ENCODE peak calls at places on chromosomes 11 and 22, in four cellular contexts. C is hepatocyte, G is SJSA1, Y is endodermal cell. W is an unnamed sample. For H3K36me3, the result is how much of the 10 kb centered on the place peaks cover.

GRCh38 chr11:30553521-30554110 is 32.5 kb downstream of the MPPED2 start:
- DNase-seq in G (no peak), C (no peak), Y (no peak), W (no peak)

GRCh38 chr22:25758316-25758715 is 16.3 kb downstream of the MYO18B start:
- DNase-seq in C (no peak), G (no peak), Y (no peak), W (no peak)

GRCh38 chr22:47197735-47198500 is 435.5 kb downstream of the TBC1D22A start:
- DNase-seq in C (no peak), G (peak), Y (peak), W (no peak)

GRCh38 chr11:73201888-73202810 is 15.9 kb upstream of the P2RY2 start:
- DNase-seq in G (no peak), Y (peak), C (no peak), W (no peak)

GRCh38 chr22:47452184-47452583 is 689.7 kb downstream of the TBC1D22A start:
- DNase-seq in G (no peak), C (no peak), Y (peak), W (no peak)

GRCh38 chr11:8810331-8811301 is 100.4 kb upstream of the AKIP1 start:
- DNase-seq in G (peak), C (peak), Y (peak), W (peak)

GRCh38 chr11:57458410-57459111 is 1.8 kb upstream of the RTN4RL2 start:
- DNase-seq in C (peak), G (no peak), Y (peak), W (peak)

GRCh38 chr22:39414886-39415285 is 15.3 kb downstream of the TAB1 start:
- DNase-seq in G (no peak), Y (no peak), C (no peak), W (no peak)

GRCh38 chr11:77672276-77672675 is 34.7 kb upstream of the CLNS1A start:
- DNase-seq in Y (no peak), C (peak), G (no peak), W (peak)
- H3K36me3 ChIP-seq in Y (half or more), C (under half), G (under half), W (under half)

GRCh38 chr11:122781378-122782040 is 56.8 kb upstream of the CRTAM start:
- DNase-seq in Y (peak), C (peak), G (peak), W (peak)
- H3K36me3 ChIP-seq in Y (under half), C (under half), G (under half), W (under half)

DNA sequence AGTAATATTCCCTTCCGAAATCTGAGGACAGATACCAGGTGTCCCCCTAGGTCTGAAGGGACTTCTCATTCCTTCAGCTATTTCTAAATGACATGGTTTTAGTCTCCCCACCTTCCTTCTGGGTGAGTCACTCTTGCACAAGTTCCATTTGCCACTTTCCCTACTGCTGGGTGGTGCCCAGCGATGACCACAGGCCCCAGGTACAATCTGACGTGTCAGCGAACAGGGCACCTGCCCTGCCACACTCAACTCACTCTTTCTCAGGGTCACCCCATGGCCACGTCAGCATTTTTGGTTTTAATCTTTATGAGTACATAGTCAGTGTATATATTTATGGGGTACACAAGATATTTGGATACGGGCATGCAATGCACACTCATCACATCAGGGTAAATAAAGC is 17.2 kb downstream of the POU2AF1 start:
- DNase-seq in C (no peak), G (no peak), Y (no peak), W (no peak)
- H3K36me3 ChIP-seq in C (under half), G (under half), Y (under half), W (under half)

DNA sequence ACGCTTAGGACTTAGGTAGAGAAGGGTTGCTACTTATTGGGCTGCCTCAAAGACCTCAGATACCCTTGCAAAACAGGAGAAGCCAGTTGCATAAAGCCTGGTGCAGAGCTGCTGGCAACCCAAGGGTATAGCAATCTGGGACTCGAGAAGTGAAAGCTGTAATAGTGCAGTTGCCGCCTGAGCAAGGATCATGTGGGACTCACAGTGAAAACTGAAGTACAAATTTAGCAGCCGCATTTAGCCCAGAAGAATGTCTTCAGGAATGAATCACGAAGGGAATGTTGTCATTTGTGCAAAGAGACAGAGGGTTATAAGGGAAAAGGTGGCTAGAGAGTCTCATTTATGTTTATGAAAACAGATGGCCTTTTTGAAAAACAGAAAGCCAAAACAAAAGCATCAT is 267.2 kb downstream of the TENM4 start:
- DNase-seq in C (peak), Y (peak), G (no peak), W (no peak)
- H3K36me3 ChIP-seq in C (under half), Y (under half), G (under half), W (under half)

GRCh38 chr11:66706989-66707388 is 22.0 kb downstream of the SPTBN2 start:
- DNase-seq in G (no peak), Y (no peak), C (no peak), W (no peak)

GRCh38 chr11:66707486-66707885 is 21.5 kb downstream of the SPTBN2 start:
- DNase-seq in Y (no peak), G (no peak), C (no peak), W (no peak)

GRCh38 chr11:66705587-66706335 is 23.3 kb downstream of the SPTBN2 start:
- DNase-seq in Y (no peak), C (no peak), G (no peak), W (no peak)

GRCh38 chr11:66708701-66709100 is 20.3 kb downstream of the SPTBN2 start:
- DNase-seq in Y (no peak), C (no peak), G (no peak), W (no peak)

GRCh38 chr11:66708026-66708579 is 20.9 kb downstream of the SPTBN2 start:
- DNase-seq in Y (no peak), G (no peak), C (no peak), W (no peak)
- H3K36me3 ChIP-seq in Y (under half), G (under half), C (under half), W (under half)

DNA sequence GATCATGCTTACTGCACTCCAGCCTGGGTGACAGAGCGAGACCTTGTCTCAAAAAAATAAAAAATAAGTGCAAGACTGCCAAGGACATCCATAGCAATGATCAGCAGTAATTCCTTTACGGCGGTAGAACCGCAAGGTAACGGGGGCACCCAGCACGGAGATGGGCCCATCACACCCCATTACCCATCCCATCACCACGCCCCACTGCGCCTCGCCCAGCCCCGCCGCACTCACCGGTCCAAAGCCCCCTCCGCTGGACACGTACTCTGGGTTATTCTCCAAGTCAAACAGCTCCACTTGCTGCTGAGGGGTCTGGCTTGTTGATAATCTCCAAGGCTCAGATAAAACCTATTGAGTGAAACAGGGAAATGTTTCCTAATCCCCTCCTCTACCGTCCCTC is 8.7 kb upstream of the TESMIN start:
- DNase-seq in C (no peak), Y (no peak), G (no peak), W (no peak)
- H3K36me3 ChIP-seq in C (under half), Y (under half), G (half or more), W (under half)

DNA sequence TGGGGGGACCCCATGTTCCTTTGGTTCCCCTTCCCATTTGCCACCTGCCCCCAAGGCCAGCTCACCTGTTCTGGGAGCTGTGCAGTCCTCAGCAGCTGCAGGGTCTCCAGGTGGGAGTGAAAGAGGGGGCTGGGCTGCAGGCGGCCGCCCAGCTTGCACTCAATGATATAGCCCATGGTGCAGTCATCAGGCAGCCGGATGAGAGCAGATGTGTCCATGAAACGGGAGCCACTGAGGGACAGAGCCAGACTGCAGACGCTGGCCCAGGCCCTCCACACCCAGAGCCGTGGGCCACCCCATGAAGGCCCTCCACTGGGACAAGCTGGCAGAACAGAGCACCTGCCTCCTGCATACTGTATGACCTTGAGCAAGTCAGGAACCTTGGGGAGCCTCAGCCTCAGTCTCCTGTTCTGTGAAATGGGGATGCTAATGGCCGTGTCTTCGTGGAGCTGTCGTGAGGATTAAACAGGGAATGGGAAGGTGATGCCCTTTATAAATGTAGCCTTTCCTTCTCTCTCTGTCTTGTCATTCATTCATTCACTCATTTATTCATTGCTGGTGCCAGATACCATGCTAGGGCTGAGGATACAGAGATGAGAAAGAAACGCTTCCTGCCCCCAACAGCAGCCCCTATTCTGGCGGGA is 11.6 kb downstream of the MFNG start:
- DNase-seq in G (no peak), Y (no peak), C (no peak), W (no peak)
- H3K36me3 ChIP-seq in G (under half), Y (under half), C (under half), W (under half)

DNA sequence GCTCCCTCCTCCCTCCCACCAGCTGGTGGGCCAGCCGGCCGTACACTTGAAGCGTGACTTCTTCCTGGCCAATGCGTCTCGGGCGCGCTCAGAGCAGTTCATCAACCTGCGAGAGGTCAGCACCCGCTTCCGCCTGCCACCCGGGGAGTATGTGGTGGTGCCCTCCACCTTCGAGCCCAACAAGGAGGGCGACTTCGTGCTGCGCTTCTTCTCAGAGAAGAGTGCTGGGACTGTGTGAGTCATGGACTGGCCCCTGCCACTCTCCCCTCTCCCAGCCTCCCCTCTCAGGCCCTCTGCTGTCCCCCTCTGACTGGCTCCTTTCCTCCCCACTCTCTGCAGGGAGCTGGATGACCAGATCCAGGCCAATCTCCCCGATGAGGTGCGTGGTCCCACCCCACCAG is 24.7 kb downstream of the CAPN1 start:
- DNase-seq in Y (no peak), C (no peak), G (peak), W (no peak)
- H3K36me3 ChIP-seq in Y (half or more), C (under half), G (half or more), W (under half)

W was measured in colonic mucosa.